ENCODE peak calls at places on chromosomes 2 and 18, in five cellular contexts. One of them, this sample, is unnamed.

GRCh38 chr2:42438685-42439084 is 55.1 kb downstream of the KCNG3 start:
- DNase-seq in H9: no peak
- DNase-seq in GOT3: no peak
- DNase-seq in RKO: no peak
- DNase-seq in activated gamma-delta T cell: no peak
- DNase-seq in this sample: no peak

GRCh38 chr2:183214680-183215079 is 90.4 kb downstream of the NUP35 start:
- DNase-seq in H9: no peak
- DNase-seq in GOT3: no peak
- DNase-seq in RKO: no peak
- DNase-seq in activated gamma-delta T cell: no peak
- DNase-seq in this sample: no peak

GRCh38 chr18:32576296-32576916 is 105.7 kb upstream of the GAREM1 start:
- DNase-seq in H9: peak; percentile 46
- DNase-seq in GOT3: no peak
- DNase-seq in RKO: peak; percentile 42
- DNase-seq in activated gamma-delta T cell: no peak
- DNase-seq in this sample: no peak

GRCh38 chr18:46283895-46284295 is 179.7 kb downstream of the HAUS1 start:
- DNase-seq in H9: peak; percentile 81
- DNase-seq in GOT3: no peak
- DNase-seq in RKO: no peak
- DNase-seq in activated gamma-delta T cell: no peak
- DNase-seq in this sample: no peak

GRCh38 chr2:136582631-136583205 is 182.6 kb upstream of the THSD7B start:
- DNase-seq in H9: peak; percentile 39
- DNase-seq in GOT3: no peak
- DNase-seq in RKO: peak; percentile 39
- DNase-seq in activated gamma-delta T cell: no peak
- DNase-seq in this sample: peak; percentile 2

GRCh38 chr2:121420486-121420885 is 110.2 kb upstream of the RNU4ATAC start:
- DNase-seq in H9: no peak
- DNase-seq in GOT3: no peak
- DNase-seq in RKO: no peak
- DNase-seq in activated gamma-delta T cell: no peak
- DNase-seq in this sample: no peak

GRCh38 chr18:70931942-70932814 is 643.3 kb downstream of the SOCS6 start:
- DNase-seq in H9: peak; percentile 34
- DNase-seq in GOT3: no peak
- DNase-seq in RKO: peak; percentile 65
- DNase-seq in activated gamma-delta T cell: no peak
- DNase-seq in this sample: no peak

GRCh38 chr2:25125189-25125588 is 43.2 kb downstream of the POMC start:
- DNase-seq in H9: no peak
- DNase-seq in GOT3: no peak
- DNase-seq in RKO: no peak
- DNase-seq in activated gamma-delta T cell: no peak
- DNase-seq in this sample: no peak

GRCh38 chr2:240561325-240561971 is 1.3 kb downstream of the DUSP28 start:
- DNase-seq in H9: no peak
- DNase-seq in GOT3: no peak
- DNase-seq in RKO: peak; percentile 93
- DNase-seq in activated gamma-delta T cell: no peak
- DNase-seq in this sample: no peak

GRCh38 chr2:49664827-49665226 is 510.5 kb upstream of the FSHR start:
- DNase-seq in H9: no peak
- DNase-seq in GOT3: no peak
- DNase-seq in RKO: no peak
- DNase-seq in activated gamma-delta T cell: no peak
- DNase-seq in this sample: no peak

GRCh38 chr2:11067221-11068078 is 87.8 kb upstream of the SLC66A3 start:
- DNase-seq in H9: no peak
- DNase-seq in GOT3: no peak
- DNase-seq in RKO: no peak
- DNase-seq in activated gamma-delta T cell: no peak
- DNase-seq in this sample: no peak

GRCh38 chr2:237866119-237866621 is 6.7 kb downstream of the RAMP1 start:
- DNase-seq in H9: no peak
- DNase-seq in GOT3: no peak
- DNase-seq in RKO: no peak
- DNase-seq in activated gamma-delta T cell: no peak
- DNase-seq in this sample: no peak

GRCh38 chr2:12847694-12848093 is 131.0 kb downstream of the TRIB2 start:
- DNase-seq in H9: no peak
- DNase-seq in GOT3: no peak
- DNase-seq in RKO: no peak
- DNase-seq in activated gamma-delta T cell: no peak
- DNase-seq in this sample: no peak